ENCODE peak calls at places on chromosomes 6 and 20, in eight cellular contexts. Q is hepatocyte, V is endothelial cell of umbilical vein, S is GM23248, U is astrocyte, K is fibroblast of lung, H is neural progenitor cell, M is PC-9. R is an unnamed sample. For H4K20me1, the result is how much of the 10 kb centered on the place peaks cover.

GRCh38 chr6:85404497-85405174 is 45.2 kb upstream of the NT5E start:
- DNase-seq in V (peak), Q (peak), K (peak), U (peak), H (no peak), S (peak), M (peak), R (no peak)

GRCh38 chr6:29631860-29632731 is 887 bp downstream of the GABBR1 start:
- DNase-seq in Q (peak), K (peak), S (peak), U (peak), H (peak), V (peak), M (no peak), R (peak)

GRCh38 chr20:15859061-15859460 is 714.2 kb downstream of the KIF16B start:
- DNase-seq in K (no peak), M (no peak), Q (no peak), U (no peak), H (no peak), S (no peak), V (no peak), R (peak)

GRCh38 chr6:89011436-89011835 is 48.0 kb upstream of the RNGTT start:
- DNase-seq in Q (no peak), U (no peak), V (no peak), K (no peak), H (no peak), S (no peak), M (no peak), R (no peak)

GRCh38 chr20:49552007-49552406 is 15.9 kb downstream of the PTGIS start:
- DNase-seq in K (no peak), H (no peak), V (peak), S (no peak), U (no peak), Q (peak), M (peak), R (no peak)

GRCh38 chr6:125747589-125748533 is 1.6 kb upstream of the HEY2 start:
- DNase-seq in M (no peak), V (no peak), K (no peak), S (peak), H (peak), U (no peak), Q (peak), R (peak)

GRCh38 chr6:70843328-70843918 is 113.4 kb downstream of the B3GAT2 start:
- DNase-seq in Q (no peak), V (no peak), K (no peak), S (no peak), M (no peak), H (no peak), U (no peak), R (peak)

GRCh38 chr20:48738399-48739304 is 89.1 kb downstream of the PREX1 start:
- DNase-seq in U (no peak), M (no peak), V (peak), Q (peak), S (no peak), K (no peak), H (no peak), R (peak)

GRCh38 chr20:62708591-62709536 is at the start of gene NTSR1:
- DNase-seq in K (no peak), V (no peak), H (peak), M (no peak), Q (no peak), U (no peak), S (peak), R (no peak)

GRCh38 chr6:42407379-42407778 is 44.3 kb downstream of the TRERF1 start:
- DNase-seq in Q (no peak), M (no peak), U (peak), H (no peak), S (peak), V (no peak), K (peak), R (no peak)
- H4K20me1 ChIP-seq in Q (under half), M (under half), U (under half), H (half or more), S (under half), V (under half), K (under half), R (under half)

DNA sequence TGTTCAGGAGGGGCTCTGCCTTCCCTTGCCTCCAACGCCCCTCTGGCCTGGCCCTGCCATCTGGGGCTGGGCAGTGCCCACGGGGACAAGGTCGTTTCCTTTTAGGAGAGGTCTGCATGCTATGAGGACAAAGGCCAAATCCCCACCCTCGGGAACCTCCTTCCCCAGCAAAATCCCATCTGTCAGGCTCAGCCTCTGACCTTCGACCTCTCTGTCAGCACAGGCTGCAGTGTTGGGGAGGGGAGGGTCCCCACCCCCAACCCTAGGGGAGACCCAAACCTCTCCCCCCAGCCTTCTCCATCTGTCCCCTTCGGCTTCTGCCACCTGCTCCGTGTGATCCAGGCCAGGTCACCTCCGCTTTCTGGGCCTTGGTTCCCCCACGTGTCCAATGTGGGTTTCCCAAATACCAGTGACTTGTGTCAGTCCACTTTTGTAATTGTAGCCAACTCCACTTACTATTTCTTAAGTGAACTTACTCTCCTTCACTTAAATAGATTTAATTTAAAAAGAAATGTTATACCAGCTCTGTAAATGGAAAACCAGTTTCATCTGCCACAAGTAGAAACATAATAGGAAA is 10.1 kb upstream of the FAM110A start:
- DNase-seq in H (no peak), K (no peak), S (no peak), V (no peak), U (no peak), M (no peak), Q (no peak), R (no peak)
- H4K20me1 ChIP-seq in H (under half), K (under half), S (under half), V (under half), U (under half), M (under half), Q (under half), R (under half)

GRCh38 chr6:11486051-11486450 is 51.5 kb upstream of the TMEM170B start:
- DNase-seq in Q (no peak), S (no peak), H (peak), U (peak), V (no peak), K (no peak), M (no peak), R (no peak)

GRCh38 chr6:11484441-11484840 is 53.1 kb upstream of the TMEM170B start:
- DNase-seq in H (no peak), U (peak), S (no peak), K (no peak), M (no peak), Q (no peak), V (no peak), R (no peak)

GRCh38 chr6:11485261-11485660 is 52.3 kb upstream of the TMEM170B start:
- DNase-seq in H (no peak), S (no peak), K (no peak), M (no peak), U (no peak), V (peak), Q (no peak), R (no peak)

GRCh38 chr6:11486959-11487358 is 50.6 kb upstream of the TMEM170B start:
- DNase-seq in M (no peak), H (no peak), V (no peak), K (no peak), S (no peak), Q (no peak), U (no peak), R (no peak)

DNA sequence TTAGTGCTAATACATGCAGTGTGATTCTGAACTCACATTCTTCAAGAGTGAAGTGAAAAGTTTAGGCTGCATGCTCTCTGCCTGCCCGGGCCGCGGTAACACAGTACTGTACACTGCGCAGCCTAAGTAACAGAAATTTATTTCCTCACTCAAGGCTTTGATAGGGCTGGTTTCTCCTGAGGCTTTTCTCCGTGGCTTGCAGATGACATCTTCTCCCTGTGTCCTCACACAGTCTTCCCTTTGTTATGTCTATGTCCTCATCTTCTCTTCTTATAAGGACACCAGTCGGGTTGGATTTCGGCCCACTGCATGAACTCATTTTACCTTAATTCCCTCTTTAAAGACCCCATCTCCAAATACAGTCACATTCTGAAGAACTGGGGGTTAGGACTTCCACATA is 51.1 kb upstream of the TMEM170B start:
- DNase-seq in U (no peak), Q (no peak), K (no peak), M (no peak), S (no peak), H (no peak), V (no peak), R (no peak)
- H4K20me1 ChIP-seq in U (under half), Q (under half), K (under half), M (under half), S (under half), H (under half), V (under half), R (under half)

GRCh38 chr20:24211972-24212371 is 223.4 kb upstream of the GGTLC1 start:
- DNase-seq in K (no peak), M (no peak), U (no peak), V (no peak), Q (no peak), S (no peak), H (peak), R (no peak)
- H4K20me1 ChIP-seq in K (under half), M (under half), U (under half), V (under half), Q (under half), S (under half), H (under half), R (under half)

DNA sequence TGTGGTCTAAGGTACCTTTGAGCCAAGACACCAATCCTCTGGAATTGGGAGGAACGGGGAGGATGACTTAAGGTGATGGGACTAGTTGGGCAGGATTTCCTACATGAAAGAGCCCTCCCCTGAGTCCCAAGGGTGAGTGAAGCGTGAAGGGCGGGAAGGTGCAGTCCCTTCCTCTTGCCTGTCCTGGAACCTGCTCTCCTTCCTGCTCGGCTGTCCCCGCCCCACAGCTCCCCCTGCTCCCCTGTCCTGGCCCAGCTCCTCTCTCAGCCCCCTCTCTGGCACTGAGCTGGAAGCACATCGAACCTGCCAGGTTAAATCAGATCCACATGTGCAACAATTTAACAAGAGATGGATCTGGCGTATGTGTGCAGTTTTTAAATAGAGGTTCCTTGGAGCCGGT is 95.0 kb downstream of the LRFN2 start:
- DNase-seq in K (no peak), S (no peak), Q (peak), M (no peak), U (no peak), V (no peak), H (no peak), R (no peak)
- H4K20me1 ChIP-seq in K (under half), S (under half), Q (under half), M (under half), U (under half), V (under half), H (under half), R (under half)

GRCh38 chr6:24227556-24227955 is 101.5 kb downstream of the NRSN1 start:
- DNase-seq in K (peak), Q (no peak), S (no peak), V (no peak), U (no peak), M (no peak), H (peak), R (no peak)
- H4K20me1 ChIP-seq in K (under half), Q (under half), S (under half), V (under half), U (under half), M (under half), H (under half), R (under half)

DNA sequence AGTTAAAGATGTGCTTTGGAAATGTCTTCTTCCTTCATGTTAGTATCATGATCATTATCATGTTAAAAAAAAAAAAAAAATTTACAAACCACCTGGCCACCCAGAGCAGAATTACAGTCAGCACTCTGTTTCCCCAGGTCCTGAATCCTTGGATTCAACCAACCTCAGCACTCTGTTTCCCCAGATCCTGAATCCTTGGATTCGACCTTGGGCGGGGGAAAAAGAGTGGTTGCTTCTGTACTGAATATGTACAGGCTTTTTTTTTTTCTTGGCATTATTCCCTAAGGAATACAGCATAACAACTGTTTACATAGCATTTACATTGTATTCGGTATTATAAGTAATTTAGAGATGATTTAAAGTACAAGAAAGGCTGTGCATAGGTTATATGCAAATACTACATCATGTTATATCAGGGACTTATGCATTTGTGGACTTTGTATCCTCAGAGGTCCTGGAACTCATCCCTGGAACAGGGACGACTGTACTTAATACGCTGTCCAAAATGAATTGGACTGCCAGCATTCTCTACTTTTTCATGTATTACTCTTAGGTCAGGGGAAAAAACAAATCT is 31.2 kb downstream of the GCNT2 start:
- DNase-seq in M (no peak), V (no peak), K (no peak), H (no peak), Q (no peak), U (no peak), S (no peak), R (no peak)
- H4K20me1 ChIP-seq in M (under half), V (under half), K (under half), H (under half), Q (under half), U (under half), S (under half), R (under half)